ENCODE peak calls at places on chromosomes 5 and 9, in ten cellular contexts. L is right lobe of liver, U is breast epithelium, F is H1, P is HCT116, H is Panc1, Q is PC-9, W is psoas muscle, V is ovary, M is adrenal gland. A is an unnamed sample.

GRCh38 chr9:4400731-4401130 is 89.5 kb upstream of the SLC1A1 start:
- DNase-seq in F (no peak), U (no peak), H (no peak), Q (no peak), L (no peak), V (no peak), M (no peak), W (no peak), P (no peak), A (no peak)

GRCh38 chr5:16886366-16886736 is 49.7 kb downstream of the MYO10 start:
- DNase-seq in M (peak), V (no peak), L (no peak), P (no peak), Q (no peak), H (no peak), F (no peak), W (no peak), U (no peak), A (no peak)

GRCh38 chr5:145661737-145662530 is 173.2 kb downstream of the PRELID2 start:
- DNase-seq in F (no peak), W (no peak), V (no peak), M (no peak), U (no peak), Q (no peak), L (no peak), H (no peak), P (no peak), A (no peak)

GRCh38 chr5:101091902-101092301 is 188.8 kb upstream of the ST8SIA4 start:
- DNase-seq in F (no peak), L (no peak), Q (no peak), P (no peak), V (no peak), M (no peak), H (no peak), U (no peak), W (no peak), A (no peak)

GRCh38 chr5:56317923-56318561 is 84.9 kb upstream of the ANKRD55 start:
- DNase-seq in M (no peak), P (no peak), H (no peak), L (no peak), W (no peak), F (no peak), Q (no peak), V (no peak), U (no peak), A (no peak)

GRCh38 chr5:56279979-56280378 is 46.8 kb upstream of the ANKRD55 start:
- DNase-seq in H (no peak), U (peak), M (peak), W (no peak), V (no peak), P (no peak), Q (peak), F (peak), L (no peak), A (no peak)

GRCh38 chr9:117548556-117548955 is 133.7 kb upstream of the ASTN2 start:
- DNase-seq in L (no peak), V (no peak), U (no peak), P (no peak), W (no peak), F (no peak), H (no peak), M (no peak), Q (no peak), A (no peak)

GRCh38 chr5:139689631-139690384 is 41.7 kb downstream of the CXXC5 start:
- DNase-seq in W (no peak), L (no peak), F (no peak), M (peak), P (no peak), H (peak), U (no peak), Q (peak), V (no peak), A (no peak)

GRCh38 chr9:113580041-113580953 is 116.8 kb downstream of the RGS3 start:
- DNase-seq in L (peak), U (peak), F (no peak), W (peak), Q (peak), H (no peak), V (no peak), P (no peak), M (peak), A (peak)

GRCh38 chr5:101364469-101364868 is 461.4 kb upstream of the ST8SIA4 start:
- DNase-seq in W (no peak), M (peak), P (no peak), Q (no peak), F (no peak), U (peak), V (no peak), H (no peak), L (no peak), A (no peak)

GRCh38 chr9:18542837-18543405 is 69.0 kb downstream of the ADAMTSL1 start:
- DNase-seq in F (no peak), Q (no peak), W (no peak), P (no peak), H (no peak), V (no peak), U (no peak), M (no peak), L (no peak), A (no peak)

GRCh38 chr9:104090578-104090977 is 3.5 kb upstream of the SMC2 start:
- DNase-seq in F (no peak), L (no peak), H (no peak), P (no peak), U (no peak), M (no peak), W (no peak), Q (no peak), V (no peak), A (no peak)

GRCh38 chr5:113281194-113281593 is 153.6 kb downstream of the TSSK1B start:
- DNase-seq in Q (no peak), V (no peak), L (no peak), U (no peak), M (no peak), F (no peak), H (no peak), W (no peak), P (no peak), A (no peak)

GRCh38 chr5:33153891-33154290 is 286.9 kb upstream of the TARS1 start:
- DNase-seq in F (no peak), M (no peak), V (no peak), Q (no peak), P (no peak), W (no peak), U (no peak), L (no peak), H (no peak), A (no peak)

GRCh38 chr9:92480332-92480771 is 2.0 kb downstream of the ASPN start:
- DNase-seq in M (no peak), Q (no peak), U (no peak), P (no peak), W (no peak), L (no peak), H (no peak), F (no peak), V (no peak), A (no peak)

GRCh38 chr5:112200132-112200531 is 218.9 kb downstream of the EPB41L4A start:
- DNase-seq in H (no peak), L (no peak), U (no peak), W (no peak), Q (no peak), F (no peak), V (no peak), P (no peak), M (no peak), A (no peak)

GRCh38 chr9:100063185-100063584 is 35.6 kb downstream of the ERP44 start:
- DNase-seq in Q (no peak), V (no peak), W (no peak), L (no peak), P (no peak), F (no peak), U (no peak), H (no peak), M (no peak), A (no peak)

GRCh38 chr5:115284021-115284420 is 12.4 kb downstream of the CCDC112 start:
- DNase-seq in H (no peak), F (no peak), W (no peak), Q (no peak), U (no peak), V (no peak), L (no peak), M (no peak), P (no peak), A (no peak)

GRCh38 chr5:1001406-1002270 is 7.0 kb upstream of the NKD2 start:
- DNase-seq in V (no peak), M (no peak), P (no peak), U (peak), F (no peak), L (no peak), Q (no peak), H (no peak), W (no peak), A (peak)

GRCh38 chr9:107119294-107119693 is 163.8 kb upstream of the RAD23B start:
- DNase-seq in L (no peak), U (no peak), P (no peak), M (no peak), Q (no peak), F (no peak), H (no peak), W (no peak), V (no peak), A (no peak)

GRCh38 chr5:136082390-136083193 is 50.1 kb upstream of the SMAD5 start:
- DNase-seq in L (peak), P (peak), F (no peak), M (peak), W (peak), V (peak), U (peak), Q (peak), H (peak), A (peak)

GRCh38 chr5:59035681-59036080 is 452.8 kb downstream of the RAB3C start:
- DNase-seq in W (no peak), V (no peak), P (no peak), M (no peak), U (no peak), H (no peak), F (no peak), L (no peak), Q (no peak), A (no peak)

GRCh38 chr5:109819878-109820277 is 130.2 kb downstream of the MAN2A1 start:
- DNase-seq in P (no peak), W (no peak), U (no peak), M (no peak), V (no peak), F (no peak), Q (no peak), H (no peak), L (no peak), A (no peak)
- TF ChIP-seq CTCF in P (peak), W (no peak), U (no peak), M (no peak), V (no peak), F (peak), Q (no peak), H (no peak), L (no peak), A (no peak)

GRCh38 chr5:180343110-180343845 is 9.9 kb downstream of the GFPT2 start:
- DNase-seq in V (no peak), M (no peak), L (no peak), W (no peak), Q (no peak), U (no peak), H (no peak), P (no peak), F (peak), A (no peak)
- H3K4me3 ChIP-seq in V (no peak), M (no peak), L (no peak), W (no peak), Q (no peak), U (peak), H (no peak), P (no peak), F (peak), A (no peak)

DNA sequence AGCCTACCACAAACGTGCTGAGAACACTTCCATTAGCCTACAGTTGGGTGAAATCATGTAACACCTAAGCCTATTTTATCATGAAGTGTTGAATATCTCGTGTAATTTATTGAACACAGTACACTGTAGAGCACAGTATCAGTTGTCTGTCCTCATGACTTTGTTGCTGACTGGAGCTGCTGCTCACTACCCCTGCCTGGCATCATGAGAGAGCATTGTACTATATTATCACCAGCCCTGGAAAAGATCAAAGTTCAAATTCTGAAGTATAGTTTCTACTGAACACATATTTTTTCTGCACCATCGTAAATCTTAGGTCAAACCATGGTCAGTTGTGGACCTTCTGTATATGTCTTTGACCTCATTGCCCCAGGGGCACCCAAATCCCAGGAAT is 169.3 kb upstream of the RAI14 start:
- DNase-seq in P (no peak), H (no peak), Q (no peak), M (no peak), F (no peak), U (no peak), L (no peak), W (no peak), V (no peak), A (no peak)
- H3K27ac ChIP-seq in P (no peak), H (no peak), Q (peak), M (no peak), F (no peak), U (peak), L (peak), W (no peak), V (no peak), A (peak)

GRCh38 chr5:93092349-93093105 is 488.5 kb downstream of the NR2F1-AS1 start:
- DNase-seq in U (no peak), H (no peak), P (no peak), V (no peak), F (no peak), W (no peak), Q (no peak), M (no peak), L (no peak), A (no peak)
- TF ChIP-seq CTCF in U (no peak), H (peak), P (peak), V (no peak), F (no peak), W (no peak), Q (peak), M (no peak), L (no peak), A (no peak)

GRCh38 chr5:73480500-73480899 is 17.7 kb upstream of the BTF3 start:
- DNase-seq in W (no peak), F (no peak), M (no peak), U (no peak), L (no peak), Q (no peak), V (no peak), H (no peak), P (no peak), A (no peak)
- H3K4me3 ChIP-seq in W (no peak), F (no peak), M (no peak), U (no peak), L (no peak), Q (no peak), V (no peak), H (no peak), P (no peak), A (no peak)

GRCh38 chr5:176461349-176461748 is 13.2 kb downstream of the FAF2 start:
- DNase-seq in V (no peak), U (no peak), Q (no peak), M (no peak), L (no peak), F (no peak), W (no peak), P (no peak), H (no peak), A (no peak)
- H3K27ac ChIP-seq in V (no peak), U (no peak), Q (peak), M (no peak), L (no peak), F (no peak), W (no peak), P (no peak), H (no peak), A (no peak)

GRCh38 chr5:83071286-83071685 is 5.9 kb downstream of the TMEM167A start:
- DNase-seq in Q (no peak), L (no peak), M (no peak), V (no peak), U (no peak), H (no peak), F (no peak), P (no peak), W (no peak), A (no peak)

GRCh38 chr5:83076742-83077661 is at the start of the genes TMEM167A and XRCC4:
- DNase-seq in H (peak), Q (peak), F (peak), V (peak), P (peak), L (peak), W (peak), U (peak), M (peak), A (peak)

GRCh38 chr5:83069406-83069805 is 7.8 kb downstream of the TMEM167A start:
- DNase-seq in L (no peak), W (no peak), H (no peak), U (no peak), F (no peak), M (no peak), P (no peak), Q (no peak), V (no peak), A (no peak)

GRCh38 chr5:83077662-83078261 is 415 bp downstream of the XRCC4 start:
- DNase-seq in W (no peak), U (no peak), Q (no peak), M (peak), F (no peak), L (no peak), V (no peak), P (no peak), H (no peak), A (no peak)

DNA sequence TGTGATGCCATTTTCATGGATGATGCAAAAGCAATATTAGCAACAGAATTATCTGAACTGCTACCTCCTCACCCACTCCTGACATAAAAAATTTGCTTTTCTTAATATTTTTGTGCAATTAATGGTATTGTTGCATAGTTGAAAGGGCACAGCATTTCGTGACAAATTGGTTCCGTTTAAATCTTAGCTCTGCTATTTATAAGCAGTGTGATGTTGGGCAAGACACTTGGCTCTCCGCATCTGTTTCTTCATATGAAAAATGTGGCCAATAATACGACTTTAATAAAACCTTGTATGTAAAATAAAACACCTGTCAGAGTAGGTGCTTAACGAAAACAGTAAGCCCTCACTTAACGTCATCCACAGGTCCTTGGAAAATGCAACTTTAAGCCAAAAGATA is 4.2 kb downstream of the TMEM167A start:
- DNase-seq in U (no peak), M (peak), H (no peak), Q (no peak), L (no peak), W (no peak), F (no peak), V (no peak), P (no peak), A (no peak)
- TF ChIP-seq CTCF in U (no peak), M (no peak), H (no peak), Q (no peak), L (no peak), W (no peak), F (no peak), V (no peak), P (no peak), A (no peak)

GRCh38 chr9:34653131-34653530 is 1.1 kb downstream of the IL11RA start:
- DNase-seq in Q (no peak), V (peak), P (no peak), W (no peak), H (no peak), F (no peak), L (no peak), U (no peak), M (no peak), A (no peak)

GRCh38 chr9:34651876-34652602 is at the start of gene IL11RA:
- DNase-seq in L (peak), M (peak), P (peak), U (peak), V (peak), H (peak), Q (peak), F (peak), W (peak), A (peak)

GRCh38 chr9:34654317-34655083 is 2.5 kb downstream of the IL11RA start:
- DNase-seq in P (no peak), L (peak), U (peak), Q (no peak), M (no peak), V (peak), W (peak), F (no peak), H (no peak), A (no peak)

GRCh38 chr9:34652608-34653007 is 623 bp downstream of the IL11RA start:
- DNase-seq in H (no peak), F (no peak), M (no peak), L (no peak), W (no peak), P (no peak), Q (no peak), V (no peak), U (no peak), A (no peak)

DNA sequence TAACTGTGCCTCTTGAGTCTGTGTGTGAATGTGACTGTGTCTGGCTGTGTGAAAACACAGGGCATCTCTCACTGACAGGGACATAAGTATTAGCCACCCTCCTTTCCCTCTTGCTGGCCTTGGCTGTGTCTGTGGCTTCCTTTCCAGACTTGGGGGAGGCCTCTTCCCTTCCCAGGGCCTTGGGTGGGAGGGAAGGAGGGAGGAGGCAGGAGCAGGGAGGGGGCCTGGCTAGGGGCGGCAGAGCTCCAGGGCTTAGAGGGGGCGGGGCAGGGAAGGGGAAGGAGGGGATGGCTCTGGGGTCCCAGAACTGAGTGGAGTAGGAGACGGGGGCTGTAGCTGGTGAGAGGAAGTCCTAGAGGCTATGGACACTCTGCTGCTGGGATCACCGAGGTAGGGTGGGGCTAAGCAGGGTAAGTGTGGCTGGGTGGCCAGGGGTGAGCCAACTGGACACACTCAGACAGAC is 1.7 kb downstream of the IL11RA start:
- DNase-seq in W (no peak), P (no peak), H (no peak), Q (no peak), L (no peak), U (no peak), M (no peak), F (no peak), V (peak), A (no peak)
- H3K4me3 ChIP-seq in W (peak), P (no peak), H (no peak), Q (no peak), L (no peak), U (peak), M (no peak), F (no peak), V (no peak), A (no peak)

GRCh38 chr9:136093331-136093986 is 1.6 kb downstream of the NACC2 start:
- DNase-seq in Q (peak), V (no peak), H (no peak), U (no peak), L (no peak), W (peak), M (peak), F (no peak), P (no peak), A (no peak)
- H3K27ac ChIP-seq in Q (no peak), V (peak), H (peak), U (peak), L (peak), W (peak), M (peak), F (no peak), P (peak), A (peak)